ENCODE peak calls at places on chromosomes 2 and 18, in eight cellular contexts. V is H9, H is GM06990, P is WERI-Rb-1, U is cardiac muscle cell, T is K562, J is fibroblast of the aortic adventitia, K is AG04449. L is an unnamed sample.

GRCh38 chr2:58594762-58595161 is 353.6 kb upstream of the FANCL start:
- DNase-seq in V (no peak), H (no peak), P (no peak), U (no peak), T (no peak), J (no peak), K (no peak), L (no peak)

GRCh38 chr2:40037303-40037702 is 258.2 kb upstream of the THUMPD2 start:
- DNase-seq in V (no peak), H (no peak), P (no peak), U (no peak), T (no peak), J (no peak), K (no peak), L (no peak)

GRCh38 chr2:238927746-238928519 is 80.0 kb downstream of the TWIST2 start:
- DNase-seq in V (no peak), H (no peak), P (no peak), U (no peak), T (no peak), J (no peak), K (no peak), L (no peak)

GRCh38 chr2:127386764-127387654 is 766 bp downstream of the MAP3K2 start:
- DNase-seq in V (peak; percentile 86), H (peak; percentile 90), P (peak; percentile 88), U (peak; percentile 96), T (peak; percentile 79), J (peak; percentile 84), K (peak; percentile 52), L (peak; percentile 91)

GRCh38 chr2:240905176-240905781 is 857 bp upstream of the CROCC2 start:
- DNase-seq in V (no peak), H (no peak), P (no peak), U (no peak), T (no peak), J (no peak), K (no peak), L (no peak)

GRCh38 chr2:108787209-108787558 is 613 bp downstream of the CCDC138 start:
- DNase-seq in V (no peak), H (no peak), P (no peak), U (no peak), T (no peak), J (peak; percentile 22), K (no peak), L (no peak)

GRCh38 chr2:173414823-173415322 is 60.2 kb downstream of the CDCA7 start:
- DNase-seq in V (no peak), H (no peak), P (no peak), U (no peak), T (no peak), J (peak; percentile 67), K (no peak), L (peak; percentile 17)

GRCh38 chr2:239277401-239278085 is 123.3 kb downstream of the HDAC4 start:
- DNase-seq in V (peak; percentile 21), H (no peak), P (no peak), U (no peak), T (no peak), J (no peak), K (no peak), L (no peak)

GRCh38 chr2:105257981-105258380 is 16.4 kb downstream of the GPR45 start:
- DNase-seq in V (no peak), H (no peak), P (no peak), U (no peak), T (no peak), J (no peak), K (no peak), L (no peak)

GRCh38 chr2:9998916-9999654 is 44.3 kb upstream of the KLF11 start:
- DNase-seq in V (no peak), H (no peak), P (no peak), U (no peak), T (no peak), J (no peak), K (no peak), L (no peak)

GRCh38 chr2:74261204-74261864 is 62.9 kb downstream of the MTHFD2 start:
- DNase-seq in V (peak; percentile 86), H (no peak), P (peak; percentile 60), U (peak; percentile 64), T (no peak), J (peak; percentile 28), K (no peak), L (no peak)

GRCh38 chr2:2743164-2743571 is 412.1 kb upstream of the MYT1L start:
- DNase-seq in V (no peak), H (no peak), P (no peak), U (no peak), T (no peak), J (peak; percentile 2), K (no peak), L (no peak)

DNA sequence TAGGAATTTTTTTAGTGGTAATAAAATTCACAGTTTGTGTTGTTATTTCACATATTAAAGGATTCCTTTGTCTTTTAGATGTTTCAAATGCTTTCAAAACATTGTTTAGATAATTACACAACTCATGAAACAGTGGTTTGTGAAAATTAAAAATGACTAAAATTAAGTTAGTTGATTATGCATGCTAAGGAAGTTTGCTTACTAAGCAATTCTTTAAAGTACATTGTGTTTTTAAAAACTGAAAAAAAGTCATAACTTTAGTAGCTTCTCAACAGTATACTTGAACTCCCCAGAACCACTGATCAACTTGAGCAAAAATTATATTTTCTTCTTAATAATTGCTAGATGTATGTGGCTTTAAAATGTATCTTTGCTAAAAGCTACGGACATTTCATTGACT is 298.4 kb upstream of the MC4R start:
- DNase-seq in V (no peak), H (no peak), P (no peak), U (no peak), T (no peak), J (no peak), K (no peak), L (no peak)
- TF ChIP-seq CTCF in V (no peak), H (no peak), P (no peak), U (no peak), T (no peak), J (no peak), K (no peak), L (no peak)

GRCh38 chr18:79662051-79662450 is 17.6 kb upstream of the CTDP1 start:
- DNase-seq in V (no peak), H (no peak), P (no peak), U (no peak), T (no peak), J (no peak), K (no peak), L (no peak)

GRCh38 chr18:79659733-79660132 is 19.9 kb upstream of the CTDP1 start:
- DNase-seq in V (no peak), H (no peak), P (no peak), U (no peak), T (no peak), J (no peak), K (no peak), L (no peak)

DNA sequence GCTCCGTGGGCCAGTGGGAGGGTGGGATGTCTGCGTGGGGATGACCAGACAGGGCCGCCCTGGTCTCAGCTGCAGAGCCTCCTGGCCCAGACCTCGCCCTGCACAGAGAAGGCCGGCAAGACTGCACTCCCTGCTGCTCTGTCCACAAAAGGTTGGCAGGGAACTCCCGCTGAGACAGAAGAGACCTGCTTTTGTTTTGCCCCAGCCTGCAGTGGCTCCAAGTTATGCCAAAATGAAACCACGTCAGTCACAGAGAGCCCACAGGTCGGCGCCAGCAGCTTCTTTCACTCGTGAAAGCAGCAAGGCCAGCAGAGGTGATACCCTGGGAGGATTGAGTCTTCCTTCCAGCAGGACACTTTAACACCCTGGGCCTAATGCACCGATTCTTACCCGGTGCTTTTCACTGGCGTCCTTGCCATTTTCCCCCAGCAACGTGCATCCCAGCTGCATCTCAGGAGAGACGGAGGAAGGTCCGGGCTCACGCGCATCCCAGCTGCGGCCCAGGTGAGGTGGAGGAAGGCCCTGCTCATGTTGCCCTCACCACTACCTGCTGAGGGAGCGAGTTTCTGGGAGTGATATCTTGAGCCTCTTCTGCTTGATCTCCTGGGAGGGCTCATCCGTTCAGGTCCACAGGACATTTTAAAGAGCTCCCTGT is 22.1 kb upstream of the CTDP1 start:
- DNase-seq in V (peak; percentile 57), H (no peak), P (peak; percentile 43), U (no peak), T (no peak), J (no peak), K (no peak), L (no peak)
- TF ChIP-seq CTCF in V (peak; percentile 22), H (peak; percentile 6), P (peak; percentile 45), U (no peak), T (no peak), J (no peak), K (no peak), L (no peak)

DNA sequence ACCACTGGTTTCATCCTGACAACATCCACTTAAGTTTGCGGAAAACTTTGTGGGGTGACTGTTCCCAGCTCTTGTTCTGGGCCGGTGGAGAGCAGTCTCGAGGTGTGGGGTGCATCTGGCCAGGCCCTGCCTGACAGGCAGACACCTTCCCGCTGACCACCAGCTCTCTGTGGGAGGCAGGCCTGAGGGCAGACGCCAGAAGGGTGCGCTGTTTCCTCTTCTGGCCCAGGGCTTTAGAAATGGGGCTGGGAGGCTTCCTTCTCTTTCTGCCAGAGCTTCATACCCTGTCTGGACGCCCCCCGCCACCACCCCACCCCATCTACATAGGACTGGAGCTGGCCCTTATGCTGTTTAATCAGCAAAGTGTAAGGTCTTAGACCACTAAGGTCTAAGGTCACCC is 263.8 kb downstream of the LOXHD1 start:
- DNase-seq in V (peak; percentile 75), H (no peak), P (peak; percentile 65), U (peak; percentile 65), T (peak; percentile 37), J (no peak), K (no peak), L (no peak)
- TF ChIP-seq CTCF in V (peak; percentile 80), H (peak; percentile 64), P (peak; percentile 93), U (peak; percentile 16), T (peak; percentile 73), J (no peak), K (no peak), L (no peak)

DNA sequence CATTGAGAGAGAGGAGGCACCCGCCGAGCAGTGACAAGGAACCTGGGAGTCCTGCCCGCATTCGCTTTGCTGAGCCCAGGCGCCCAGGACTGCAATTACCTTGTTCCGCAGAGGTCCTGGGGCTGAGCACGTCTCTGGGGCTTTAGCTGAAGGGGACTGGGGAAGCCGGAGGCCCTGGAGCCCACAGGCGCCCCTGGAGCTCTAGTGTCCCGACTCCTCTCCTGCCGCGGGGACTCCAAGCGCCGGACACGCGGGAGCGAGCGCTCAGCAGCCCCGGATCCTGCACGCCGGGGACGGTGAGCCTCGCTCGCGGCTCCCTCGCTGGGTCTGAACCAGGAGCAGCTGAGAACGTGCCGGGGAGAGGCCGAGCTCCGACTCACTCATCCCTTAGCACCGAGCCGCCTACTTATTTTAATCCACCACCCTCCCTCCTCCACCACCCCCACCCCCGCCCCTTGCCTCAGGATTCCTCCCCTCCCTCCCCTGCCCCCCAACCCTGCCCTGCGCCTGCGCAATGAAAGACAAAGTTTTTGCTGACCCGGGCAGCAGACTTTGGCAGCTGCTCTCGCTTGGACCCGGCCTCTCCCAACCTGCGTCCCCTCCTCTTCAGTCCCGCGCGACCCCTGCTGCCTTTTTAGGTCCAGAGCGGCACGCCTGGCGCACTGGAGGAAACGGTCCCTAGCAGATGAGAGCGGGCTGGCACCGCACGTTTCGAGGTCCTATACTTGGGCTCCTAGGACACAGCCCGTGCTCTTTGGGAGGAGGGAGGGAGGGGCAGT is at the start of gene OSR1:
- DNase-seq in V (peak; percentile 85), H (no peak), P (peak; percentile 77), U (peak; percentile 84), T (no peak), J (peak; percentile 91), K (no peak), L (peak; percentile 88)
- TF ChIP-seq CTCF in V (no peak), H (no peak), P (no peak), U (no peak), T (no peak), J (no peak), K (no peak), L (peak; percentile 27)